ENCODE peak calls at places on chromosomes 7 and 10, in six cellular contexts. K is neural progenitor cell, A is MM.1S, R is hepatocyte, F is SK-N-SH, N is PC-3. H is an unnamed sample.

GRCh38 chr7:135645296-135645904 is 16.9 kb upstream of the STMP1 start:
- DNase-seq in N (peak), A (peak), K (peak), R (peak), F (peak), H (peak)

GRCh38 chr7:158299607-158300006 is 288.0 kb downstream of the PTPRN2 start:
- DNase-seq in N (no peak), A (no peak), R (no peak), F (no peak), K (no peak), H (no peak)

GRCh38 chr10:56771343-56771742 is 410.3 kb upstream of the ZWINT start:
- DNase-seq in R (no peak), A (no peak), K (no peak), F (no peak), N (no peak), H (peak)

GRCh38 chr10:119335671-119336353 is 128.4 kb downstream of the GRK5 start:
- DNase-seq in A (no peak), K (no peak), R (no peak), F (no peak), N (no peak), H (no peak)

GRCh38 chr10:110151467-110151866 is 55.9 kb upstream of the MXI1 start:
- DNase-seq in F (no peak), R (peak), N (peak), K (peak), A (no peak), H (no peak)

GRCh38 chr10:62382831-62383230 is 8.7 kb downstream of the ZNF365 start:
- DNase-seq in A (no peak), R (no peak), K (no peak), F (no peak), N (no peak), H (no peak)

GRCh38 chr10:1670541-1671365 is 66.6 kb downstream of the ADARB2 start:
- DNase-seq in R (no peak), F (no peak), A (no peak), K (no peak), N (no peak), H (no peak)

GRCh38 chr7:46494441-46494840 is 573.4 kb upstream of the IGFBP3 start:
- DNase-seq in A (no peak), F (no peak), R (no peak), N (no peak), K (no peak), H (no peak)

GRCh38 chr7:157396316-157397035 is 59.7 kb downstream of the DNAJB6 start:
- DNase-seq in K (peak), A (no peak), N (no peak), R (no peak), F (peak), H (no peak)

GRCh38 chr10:35132727-35133126 is 6.1 kb downstream of the CREM start:
- DNase-seq in F (no peak), N (no peak), A (no peak), R (no peak), K (no peak), H (no peak)

GRCh38 chr7:154744226-154744860 is 258.6 kb downstream of the PAXIP1 start:
- DNase-seq in A (peak), R (peak), K (peak), F (peak), N (peak), H (peak)

GRCh38 chr10:73480158-73480557 is 15.7 kb downstream of the PPP3CB start:
- DNase-seq in N (peak), K (no peak), A (no peak), F (no peak), R (no peak), H (no peak)

GRCh38 chr7:32774411-32774970 is 117.1 kb downstream of the KBTBD2 start:
- DNase-seq in R (no peak), K (no peak), N (no peak), F (no peak), A (no peak), H (no peak)

GRCh38 chr10:110634527-110635209 is 9.5 kb upstream of the RBM20 start:
- DNase-seq in K (no peak), F (peak), N (peak), A (no peak), R (no peak), H (no peak)

GRCh38 chr10:112360308-112361270 is 13.3 kb upstream of the ACSL5 start:
- DNase-seq in R (no peak), A (no peak), F (no peak), K (no peak), N (peak), H (no peak)

GRCh38 chr10:52308251-52309031 is 5.6 kb upstream of the DKK1 start:
- DNase-seq in F (peak), K (peak), A (peak), R (peak), N (peak), H (peak)

GRCh38 chr7:47771301-47771989 is 176.8 kb downstream of the PKD1L1 start:
- DNase-seq in F (no peak), K (no peak), A (no peak), N (no peak), R (no peak), H (no peak)

GRCh38 chr10:93495654-93496321 is 624 bp upstream of the CEP55 start:
- DNase-seq in R (peak), F (peak), N (peak), A (no peak), K (peak), H (peak)

GRCh38 chr10:94546058-94546595 is 539 bp downstream of the HELLS start:
- DNase-seq in R (no peak), F (peak), A (peak), N (peak), K (peak), H (peak)

GRCh38 chr7:44486693-44487092 is 3.8 kb downstream of the NUDCD3 start:
- DNase-seq in K (no peak), N (no peak), A (peak), F (no peak), R (peak), H (no peak)

GRCh38 chr10:2921956-2922680 is 145.2 kb upstream of the PFKP start:
- DNase-seq in K (no peak), N (peak), A (no peak), R (no peak), F (peak), H (no peak)

GRCh38 chr7:42198974-42199668 is 37.9 kb downstream of the GLI3 start:
- DNase-seq in F (no peak), R (no peak), A (no peak), K (no peak), N (no peak), H (no peak)

GRCh38 chr10:28214185-28214584 is 88.7 kb downstream of the MPP7 start:
- DNase-seq in R (no peak), N (no peak), F (no peak), K (no peak), A (no peak), H (no peak)

GRCh38 chr7:7808156-7808555 is 89.7 kb upstream of the RPA3 start:
- DNase-seq in N (peak), R (peak), F (no peak), A (no peak), K (no peak), H (no peak)

GRCh38 chr7:158280467-158281154 is 307.0 kb downstream of the PTPRN2 start:
- DNase-seq in R (no peak), A (no peak), F (peak), K (no peak), N (no peak), H (no peak)

GRCh38 chr7:135100856-135101255 is 47.0 kb upstream of the TMEM140 start:
- DNase-seq in A (no peak), N (peak), K (no peak), R (no peak), F (no peak), H (no peak)

GRCh38 chr10:22646291-22646926 is 68.0 kb downstream of the PIP4K2A start:
- DNase-seq in N (no peak), A (no peak), K (no peak), R (no peak), F (no peak), H (no peak)

GRCh38 chr10:33719005-33719703 is 384.7 kb upstream of the NRP1 start:
- DNase-seq in F (no peak), N (no peak), A (no peak), K (no peak), R (no peak), H (no peak)

GRCh38 chr10:73159038-73159648 is 8.7 kb downstream of the ECD start:
- DNase-seq in N (peak), F (peak), K (peak), R (peak), A (peak), H (peak)

GRCh38 chr10:3805791-3806381 is 20.9 kb upstream of the KLF6 start:
- DNase-seq in A (peak), R (peak), K (no peak), F (no peak), N (peak), H (peak)

GRCh38 chr7:41108821-41109220 is 594.1 kb downstream of the INHBA start:
- DNase-seq in R (no peak), A (no peak), N (peak), F (no peak), K (no peak), H (no peak)

GRCh38 chr10:112963835-112964234 is 13.8 kb downstream of the TCF7L2 start:
- DNase-seq in R (peak), A (no peak), K (no peak), F (no peak), N (peak), H (no peak)

GRCh38 chr7:151009340-151010001 is 14.8 kb downstream of the ATG9B start:
- DNase-seq in A (no peak), F (peak), K (no peak), N (no peak), R (no peak), H (no peak)

GRCh38 chr7:151010307-151011096 is 13.8 kb downstream of the ATG9B start:
- DNase-seq in K (peak), A (no peak), F (no peak), N (no peak), R (peak), H (no peak)

GRCh38 chr7:151012031-151012692 is 12.1 kb downstream of the ATG9B start:
- DNase-seq in F (no peak), R (peak), A (no peak), K (no peak), N (no peak), H (no peak)

GRCh38 chr7:151010002-151010306 is 14.3 kb downstream of the ATG9B start:
- DNase-seq in F (no peak), A (no peak), N (no peak), R (no peak), K (no peak), H (no peak)

DNA sequence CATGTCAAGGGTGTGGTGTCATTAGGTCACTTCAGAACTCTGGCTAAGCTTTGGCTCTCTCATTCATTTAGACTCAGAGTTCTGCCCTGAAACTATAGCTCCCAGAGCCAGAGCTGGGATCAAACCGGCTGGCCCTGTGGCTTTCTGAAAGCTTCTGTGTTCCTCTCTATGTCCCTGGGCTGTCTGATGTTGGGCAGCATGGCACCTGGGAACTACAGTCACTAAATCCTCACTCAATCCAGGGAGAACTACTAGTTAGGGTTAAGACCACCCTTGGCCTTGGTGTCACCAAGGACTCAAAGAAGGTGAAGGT is 13.2 kb downstream of the ATG9B start:
- DNase-seq in A (no peak), N (no peak), F (no peak), K (no peak), R (no peak), H (no peak)
- H3K27ac ChIP-seq in A (no peak), N (no peak), F (no peak), K (no peak), R (peak), H (no peak)

GRCh38 chr7:136942994-136943393 is 74.5 kb downstream of the CHRM2 start:
- DNase-seq in R (no peak), K (no peak), A (no peak), F (no peak), N (no peak), H (no peak)
- TF ChIP-seq EZH2phosphoT487 in R (no peak), K (no peak), A (no peak), F (no peak), N (no peak), H (no peak)

GRCh38 chr7:100544386-100544785 is 5.4 kb downstream of the AGFG2 start:
- DNase-seq in K (no peak), N (no peak), F (no peak), R (no peak), A (no peak), H (no peak)
- TF ChIP-seq CTCF in K (no peak), N (no peak), F (no peak), R (no peak), A (no peak), H (no peak)

DNA sequence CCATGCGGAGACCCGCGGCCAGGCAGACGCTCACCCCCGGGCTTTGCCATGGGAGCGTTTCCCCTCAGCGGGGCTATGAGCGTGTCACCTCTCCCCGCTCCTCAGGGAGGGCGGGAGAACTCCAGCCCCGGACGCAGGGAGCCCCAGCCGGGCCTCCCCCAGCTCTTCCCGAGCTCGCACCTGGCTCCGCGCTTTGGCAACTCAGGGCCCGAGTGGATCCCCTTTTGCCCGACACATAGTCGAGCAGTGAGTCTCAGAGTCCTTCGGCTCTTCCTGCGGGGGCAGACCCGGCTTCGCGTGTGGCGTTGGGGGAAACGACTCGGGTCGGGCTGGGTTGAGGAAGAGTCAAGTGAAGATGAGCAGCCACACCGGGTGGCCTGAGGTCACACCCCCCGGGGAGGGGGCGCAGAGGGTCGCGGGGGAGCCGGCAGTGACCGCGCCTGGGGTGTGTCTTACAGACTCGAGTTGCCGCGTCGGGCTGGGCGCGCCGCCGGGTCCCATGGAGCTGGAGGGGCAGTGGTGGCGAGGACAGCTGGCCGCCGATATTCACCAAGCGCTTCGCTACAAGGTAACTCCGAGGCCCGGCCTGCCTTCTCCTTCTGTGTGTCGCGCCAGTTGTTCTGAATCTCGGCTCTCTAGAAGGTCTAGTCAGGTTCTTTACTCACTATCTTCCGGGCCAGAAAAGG is 655 bp downstream of the CCNJ start:
- DNase-seq in A (peak), R (peak), N (peak), K (peak), F (peak), H (peak)
- H3K27ac ChIP-seq in A (no peak), R (peak), N (peak), K (peak), F (peak), H (peak)

GRCh38 chr7:37045786-37046185 is 321.5 kb upstream of the AOAH start:
- DNase-seq in R (no peak), A (no peak), K (peak), F (no peak), N (no peak), H (no peak)
- TF ChIP-seq EZH2phosphoT487 in R (no peak), A (no peak), K (no peak), F (no peak), N (no peak), H (no peak)

DNA sequence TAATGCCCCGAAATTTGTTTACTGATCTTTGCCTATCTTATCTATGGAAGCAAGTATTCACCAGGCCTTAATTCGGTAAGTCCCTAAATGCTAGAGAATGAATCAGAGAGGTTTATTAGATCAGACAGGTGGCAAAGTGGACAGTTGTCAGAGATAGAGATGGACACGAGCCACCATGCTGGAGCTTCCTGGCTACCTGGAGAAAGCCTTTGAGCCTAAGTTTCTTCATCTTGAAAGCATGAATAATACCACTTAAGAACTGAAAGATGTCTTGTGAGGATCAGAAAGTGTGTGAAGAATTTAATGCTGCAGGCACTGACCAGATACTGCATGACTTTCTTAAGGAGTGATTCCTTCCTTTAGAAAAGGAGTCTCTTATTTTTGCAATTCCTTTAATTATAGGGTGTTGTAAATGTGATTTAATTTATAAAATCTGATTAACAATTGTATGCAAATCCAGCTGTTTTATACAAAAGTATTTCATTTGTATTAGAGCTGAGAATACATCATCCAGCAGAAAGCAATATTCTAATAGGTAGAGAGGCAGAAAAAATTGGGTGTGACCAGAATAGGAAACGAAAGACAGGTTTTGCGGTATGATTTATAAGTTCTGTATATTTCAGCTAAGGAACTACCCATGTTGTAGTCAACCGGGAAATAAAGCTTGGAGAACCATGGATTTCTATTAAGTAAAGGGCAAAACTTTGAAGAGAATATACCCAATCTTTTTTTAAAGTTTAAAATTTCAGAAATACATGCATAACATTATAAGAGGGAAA is 82.7 kb downstream of the SMURF1 start:
- DNase-seq in A (no peak), R (no peak), F (no peak), K (no peak), N (no peak), H (no peak)
- TF ChIP-seq CTCF in A (no peak), R (no peak), F (no peak), K (no peak), N (no peak), H (no peak)

DNA sequence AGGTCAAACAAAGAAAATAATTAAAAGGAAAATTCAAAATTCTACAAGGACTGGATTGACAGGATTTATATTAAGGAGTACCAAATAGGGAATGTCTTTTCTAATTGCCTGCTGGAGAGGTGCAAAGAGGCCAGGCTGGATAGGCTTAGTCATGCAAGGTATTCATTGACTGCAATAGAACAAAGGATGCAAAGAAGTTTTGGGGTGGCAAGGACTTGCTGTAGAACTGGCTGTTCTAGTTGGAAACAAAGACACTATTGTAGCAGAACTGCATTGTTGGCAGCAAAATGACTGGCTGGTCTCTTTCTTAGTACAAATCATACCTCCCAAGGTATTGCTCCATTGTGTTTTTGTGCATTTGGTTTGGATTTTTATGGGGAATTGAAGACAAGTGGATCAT is 10.1 kb downstream of the ITGB8 start:
- DNase-seq in R (no peak), N (peak), F (no peak), K (peak), A (no peak), H (no peak)
- H3K27ac ChIP-seq in R (peak), N (peak), F (no peak), K (no peak), A (no peak), H (no peak)

GRCh38 chr7:73438547-73439245 is 5.1 kb downstream of the FZD9 start:
- DNase-seq in K (no peak), F (no peak), R (no peak), A (no peak), N (no peak), H (no peak)
- TF ChIP-seq EZH2phosphoT487 in K (no peak), F (no peak), R (no peak), A (no peak), N (no peak), H (no peak)